ENCODE peak calls at places on chromosomes 2 and 18, in eight cellular contexts. K is A549, X is breast epithelium, B is ovary, E is IMR-90, H is testis, F is prostate gland, W is heart left ventricle. T is an unnamed sample.
A peak's percentile ranks its signal among the peaks of the same experiment; 100 is the strongest.

GRCh38 chr2:62217421-62217820 is 21.5 kb downstream of the B3GNT2 start:
- DNase-seq in W (no peak), X (no peak), B (no peak), K (no peak), F (no peak), E (no peak), H (no peak), T (no peak)

GRCh38 chr2:72864500-72864899 is 22.7 kb upstream of the SPR start:
- DNase-seq in E (peak; percentile 82), K (peak; percentile 28), X (no peak), F (no peak), B (no peak), H (no peak), W (no peak), T (no peak)

GRCh38 chr2:46827274-46827930 is 88.2 kb downstream of the MCFD2 start:
- DNase-seq in F (no peak), H (peak; percentile 11), W (no peak), E (peak; percentile 81), X (no peak), K (no peak), B (no peak), T (no peak)

GRCh38 chr2:54524236-54524991 is 68.3 kb downstream of the SPTBN1 start:
- DNase-seq in W (no peak), H (no peak), F (no peak), K (peak; percentile 28), B (no peak), X (no peak), E (peak; percentile 83), T (no peak)

GRCh38 chr2:63856302-63856600 is 14.6 kb downstream of the UGP2 start:
- DNase-seq in B (no peak), K (no peak), W (no peak), H (no peak), E (no peak), F (no peak), X (no peak), T (no peak)

GRCh38 chr18:75211002-75211621 is 515 bp downstream of the TSHZ1 start:
- DNase-seq in W (no peak), H (no peak), F (no peak), B (no peak), K (peak; percentile 3), X (no peak), E (peak; percentile 18), T (no peak)

GRCh38 chr2:58081000-58081399 is 34.4 kb downstream of the VRK2 start:
- DNase-seq in H (no peak), B (no peak), E (no peak), W (no peak), K (peak; percentile 36), F (peak; percentile 10), X (no peak), T (no peak)

GRCh38 chr2:133452146-133452545 is 116.1 kb downstream of the NCKAP5 start:
- DNase-seq in E (no peak), X (no peak), W (no peak), B (no peak), H (no peak), F (no peak), K (no peak), T (no peak)

GRCh38 chr18:26863122-26863879 is 2.2 kb downstream of the AQP4 start:
- DNase-seq in B (peak; percentile 58), F (peak; percentile 81), X (peak; percentile 68), W (peak; percentile 78), E (no peak), H (peak; percentile 73), K (peak; percentile 33), T (peak; percentile 59)

GRCh38 chr18:79512461-79513380 is 117.0 kb downstream of the NFATC1 start:
- DNase-seq in W (no peak), K (no peak), X (peak; percentile 39), B (peak; percentile 19), E (no peak), F (no peak), H (peak; percentile 12), T (peak; percentile 8)

GRCh38 chr2:120749506-120750431 is 14.1 kb downstream of the GLI2 start:
- DNase-seq in W (peak; percentile 48), K (no peak), H (peak; percentile 13), X (no peak), B (no peak), F (no peak), E (peak; percentile 58), T (no peak)

GRCh38 chr18:40365526-40365925 is 1589.5 kb upstream of the PIK3C3 start:
- DNase-seq in X (no peak), E (no peak), W (no peak), H (no peak), F (no peak), B (no peak), K (no peak), T (no peak)

GRCh38 chr18:7414459-7414858 is 152.7 kb upstream of the PTPRM start:
- DNase-seq in X (no peak), W (no peak), F (peak; percentile 54), E (no peak), H (no peak), B (no peak), K (no peak), T (no peak)

GRCh38 chr18:70005580-70005979 is 57.9 kb upstream of the CD226 start:
- DNase-seq in X (no peak), H (no peak), K (no peak), W (no peak), F (no peak), E (no peak), B (no peak), T (peak; percentile 35)

DNA sequence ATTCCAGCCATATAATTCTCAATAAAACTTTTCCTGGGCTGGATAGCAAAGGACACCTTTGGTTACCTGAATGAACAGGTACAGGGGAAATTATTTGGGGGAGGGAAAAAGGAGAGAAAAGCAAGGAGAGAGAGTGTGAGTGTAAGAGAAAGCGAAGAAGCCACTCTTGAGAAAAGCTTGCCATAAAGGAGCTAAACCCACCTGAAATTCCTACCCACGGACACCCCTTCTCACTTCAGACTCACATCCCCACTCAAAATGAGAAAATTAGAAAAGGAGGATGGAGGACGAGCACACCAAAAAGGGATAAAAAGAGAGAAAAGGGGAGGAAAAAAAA is 354 bp downstream of the ZEB2 start:
- DNase-seq in X (no peak), K (no peak), W (no peak), E (no peak), B (no peak), F (no peak), H (no peak), T (no peak)
- TF ChIP-seq POLR2A in X (no peak), K (no peak), W (no peak), E (no peak), B (no peak), F (no peak), H (no peak), T (no peak)

DNA sequence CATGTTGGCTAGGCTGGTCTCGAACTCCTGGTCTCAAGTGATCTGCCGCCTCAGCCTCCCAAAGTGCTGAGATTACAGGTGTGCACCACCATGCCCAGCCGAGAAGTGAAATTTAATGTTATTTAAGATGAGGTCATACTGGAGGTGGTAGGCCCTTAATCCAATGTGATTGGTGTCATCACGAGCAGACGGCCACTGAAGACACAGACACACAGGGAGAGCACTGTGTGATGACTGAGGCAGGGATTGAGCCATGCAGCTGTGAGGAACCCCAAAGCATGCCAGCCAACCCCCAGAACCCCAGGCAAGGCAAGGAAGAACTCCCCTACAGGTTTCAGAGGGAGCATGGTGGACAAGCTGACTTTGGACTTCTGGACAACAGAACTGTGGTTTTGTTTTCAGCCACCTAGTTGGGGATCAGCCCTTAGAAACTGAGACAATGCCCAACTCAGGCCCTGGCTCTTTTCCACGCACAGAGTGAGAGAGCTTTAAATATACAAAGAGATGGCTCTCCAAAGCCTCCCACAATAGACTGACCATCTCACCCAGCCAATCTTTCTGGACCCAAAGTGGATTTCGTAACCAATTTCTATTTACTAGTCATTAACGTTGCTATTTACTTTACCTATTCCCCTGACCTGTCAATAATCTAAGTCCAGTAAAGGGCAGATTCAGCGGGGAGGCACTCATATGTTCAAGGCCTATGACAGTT is 34.2 kb downstream of the TBC1D8 start:
- DNase-seq in W (no peak), X (no peak), E (no peak), B (no peak), H (no peak), K (peak; percentile 79), F (no peak), T (no peak)
- TF ChIP-seq POLR2A in W (no peak), X (no peak), E (no peak), B (no peak), H (no peak), K (no peak), F (no peak), T (no peak)

GRCh38 chr2:68734688-68735525 is at the start of gene ARHGAP25:
- DNase-seq in E (no peak), B (no peak), H (no peak), X (no peak), W (peak; percentile 24), F (no peak), K (no peak), T (no peak)
- TF ChIP-seq POLR2A in E (no peak), B (no peak), H (no peak), X (no peak), W (no peak), F (no peak), K (no peak), T (peak; percentile 41)

GRCh38 chr18:9104244-9104901 is 1.9 kb downstream of the NDUFV2 start:
- DNase-seq in K (peak; percentile 32), H (no peak), E (no peak), W (no peak), F (no peak), B (no peak), X (no peak), T (no peak)

GRCh38 chr18:9103488-9103887 is 989 bp downstream of the NDUFV2 start:
- DNase-seq in F (no peak), H (no peak), E (peak; percentile 49), K (no peak), W (no peak), X (no peak), B (no peak), T (no peak)

GRCh38 chr18:9100796-9101195 is 1.7 kb upstream of the NDUFV2 start:
- DNase-seq in W (no peak), F (no peak), E (no peak), X (no peak), K (no peak), B (no peak), H (no peak), T (no peak)

GRCh38 chr18:9101730-9102390 is 639 bp upstream of the NDUFV2 start:
- DNase-seq in E (peak; percentile 86), F (no peak), H (no peak), B (no peak), W (no peak), K (peak; percentile 81), X (no peak), T (peak; percentile 58)

DNA sequence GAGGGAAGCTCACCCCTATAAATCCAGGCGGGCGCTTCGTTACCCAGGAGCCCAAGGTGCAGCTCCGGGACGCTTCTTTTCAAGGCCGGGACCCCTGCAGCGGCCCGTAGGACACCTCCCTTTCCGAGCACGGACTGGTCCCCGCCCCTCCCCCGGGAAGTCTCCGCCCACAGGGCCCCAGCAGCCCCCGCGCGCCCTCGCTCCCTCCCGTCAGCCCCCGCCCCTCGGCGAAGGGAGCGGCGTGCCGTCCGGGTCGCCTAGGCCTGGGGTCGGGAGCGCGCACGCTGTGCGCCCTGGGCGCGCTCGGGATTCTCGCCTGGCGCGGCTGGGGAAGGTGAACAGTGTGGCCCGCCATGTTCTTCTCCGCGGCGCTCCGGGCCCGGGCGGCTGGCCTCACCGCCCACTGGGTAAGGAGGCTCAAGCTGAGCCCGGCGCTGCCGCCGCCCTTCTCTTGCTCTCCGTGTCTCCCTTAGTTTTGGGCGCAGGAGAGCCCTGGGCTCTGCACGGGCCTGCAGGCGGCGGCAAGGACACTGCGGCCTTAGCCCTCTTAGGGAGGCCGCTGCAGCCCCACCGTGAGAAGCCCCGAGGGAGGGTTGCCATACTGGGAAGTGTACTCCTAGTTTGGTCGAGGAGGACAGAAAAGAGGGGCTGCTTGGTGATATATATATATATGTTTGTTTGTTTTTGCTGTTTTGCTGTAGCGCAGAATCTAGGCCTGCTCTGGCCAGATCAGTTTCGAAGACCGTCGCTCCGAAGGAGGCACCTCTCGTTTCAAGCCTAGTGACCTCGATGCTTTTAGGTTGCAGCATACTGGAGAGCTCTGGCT is at the start of gene NDUFV2:
- DNase-seq in E (peak; percentile 93), H (peak; percentile 97), W (peak; percentile 99), X (peak; percentile 97), B (peak; percentile 97), K (peak; percentile 94), F (peak; percentile 95), T (peak; percentile 95)
- TF ChIP-seq POLR2A in E (peak; percentile 72), H (peak; percentile 67), W (peak; percentile 88), X (peak; percentile 90), B (peak; percentile 83), K (peak; percentile 49), F (peak; percentile 96), T (peak; percentile 83)